ENCODE peak calls at places on chromosomes 13 and 19, in five cellular contexts. W is RWPE1; Q is HCEC 1CT; I is small intestine; P is stimulated activated CD8-positive, alpha-beta memory T cell treated with anti-CD3 and anti-CD28 coated beads, Interleukin-2, amount 100 ng/mL, for 1 hour. U is an unnamed sample.

GRCh38 chr13:21745307-21745706 is 74.4 kb downstream of the FGF9 start:
- DNase-seq in P (no peak), Q (no peak), W (no peak), I (no peak), U (no peak)

GRCh38 chr13:76663941-76664340 is 222.3 kb downstream of the KCTD12 start:
- DNase-seq in P (no peak), Q (no peak), I (no peak), W (no peak), U (no peak)

GRCh38 chr13:50428183-50428877 is 413.1 kb downstream of the KCNRG start:
- DNase-seq in I (no peak), Q (no peak), W (no peak), P (no peak), U (no peak)

GRCh38 chr19:44552324-44552723 is 22.8 kb upstream of the CEACAM20 start:
- DNase-seq in Q (peak), P (no peak), W (no peak), I (peak), U (peak)

GRCh38 chr13:97535619-97536018 is 101.7 kb downstream of the RAP2A start:
- DNase-seq in Q (peak), W (peak), P (no peak), I (no peak), U (no peak)

GRCh38 chr13:98976338-98976737 is 1.5 kb downstream of the DOCK9 start:
- DNase-seq in P (no peak), I (no peak), Q (peak), W (no peak), U (no peak)

GRCh38 chr13:98653471-98653985 is 76.6 kb upstream of the STK24 start:
- DNase-seq in P (peak), Q (peak), I (peak), W (peak), U (peak)

GRCh38 chr13:52779028-52779612 is 39.5 kb upstream of the CNMD start:
- DNase-seq in Q (no peak), W (no peak), P (no peak), I (no peak), U (no peak)

GRCh38 chr13:111122631-111123030 is 7.5 kb downstream of the ARHGEF7 start:
- DNase-seq in P (no peak), Q (no peak), I (no peak), W (no peak), U (no peak)

GRCh38 chr13:41622545-41623429 is 165.4 kb downstream of the RGCC start:
- DNase-seq in Q (peak), P (no peak), I (no peak), W (peak), U (no peak)

GRCh38 chr13:30047154-30047874 is 196.9 kb upstream of the UBL3 start:
- DNase-seq in Q (no peak), P (no peak), W (no peak), I (peak), U (no peak)

GRCh38 chr19:50044922-50045321 is 19.1 kb downstream of the ZNF473 start:
- DNase-seq in I (no peak), Q (no peak), W (no peak), P (no peak), U (no peak)

GRCh38 chr19:5131031-5131865 is 162.3 kb downstream of the KDM4B start:
- DNase-seq in I (no peak), Q (no peak), W (no peak), P (no peak), U (no peak)

GRCh38 chr13:99415014-99415650 is 86.1 kb upstream of the TM9SF2 start:
- DNase-seq in P (no peak), I (no peak), W (no peak), Q (no peak), U (no peak)

GRCh38 chr13:94020833-94021232 is 458.6 kb downstream of the DCT start:
- DNase-seq in Q (peak), I (no peak), P (no peak), W (peak), U (no peak)

GRCh38 chr19:5829567-5830315 is 9.8 kb downstream of the FUT6 start:
- DNase-seq in P (no peak), I (no peak), Q (no peak), W (no peak), U (no peak)

GRCh38 chr19:38057954-38058690 is 151.1 kb downstream of the SIPA1L3 start:
- DNase-seq in W (no peak), Q (no peak), P (no peak), I (peak), U (peak)

GRCh38 chr19:45913874-45914830 is at the start of gene NANOS2:
- DNase-seq in Q (no peak), I (no peak), W (no peak), P (no peak), U (no peak)

GRCh38 chr13:67018775-67019174 is 211.4 kb downstream of the PCDH9 start:
- DNase-seq in W (no peak), Q (no peak), P (no peak), I (no peak), U (no peak)

GRCh38 chr19:44912854-44913253 is 1.6 kb upstream of the APOC1 start:
- DNase-seq in Q (no peak), W (no peak), I (no peak), P (no peak), U (no peak)

GRCh38 chr13:36430247-36431203 is 1.8 kb upstream of the CCNA1 start:
- DNase-seq in Q (no peak), I (no peak), W (no peak), P (no peak), U (no peak)

GRCh38 chr13:110388141-110388943 is 81.3 kb downstream of the COL4A2 start:
- DNase-seq in P (no peak), Q (peak), I (no peak), W (no peak), U (no peak)

GRCh38 chr19:43570174-43570791 is 5.0 kb downstream of the XRCC1 start:
- DNase-seq in Q (no peak), P (no peak), W (peak), I (no peak), U (no peak)

GRCh38 chr13:92573467-92574057 is 653.0 kb upstream of the GPC6 start:
- DNase-seq in I (peak), Q (peak), P (no peak), W (no peak), U (peak)

GRCh38 chr19:47427241-47428176 is 8.2 kb upstream of the MEIS3 start:
- DNase-seq in W (peak), P (peak), I (peak), Q (peak), U (peak)

GRCh38 chr13:59318320-59318930 is 845.3 kb downstream of the DIAPH3 start:
- DNase-seq in W (peak), Q (peak), P (no peak), I (peak), U (peak)

GRCh38 chr19:38497907-38498306 is 64.4 kb downstream of the RYR1 start:
- DNase-seq in P (no peak), Q (no peak), W (no peak), I (no peak), U (no peak)

GRCh38 chr13:78468546-78469060 is 134.7 kb downstream of the POU4F1 start:
- DNase-seq in I (no peak), P (no peak), Q (no peak), W (no peak), U (no peak)

GRCh38 chr13:97978661-97979450 is 25.4 kb downstream of the IPO5 start:
- DNase-seq in I (no peak), Q (peak), W (no peak), P (no peak), U (no peak)

GRCh38 chr19:50514346-50515167 is 844 bp upstream of the ASPDH start:
- DNase-seq in P (no peak), Q (no peak), W (no peak), I (no peak), U (no peak)

GRCh38 chr19:34468400-34468799 is 13.2 kb upstream of the WTIP start:
- DNase-seq in P (no peak), W (no peak), I (no peak), Q (no peak), U (no peak)

GRCh38 chr19:29088761-29089160 is 124.2 kb downstream of the UQCRFS1 start:
- DNase-seq in W (no peak), Q (no peak), I (no peak), P (no peak), U (no peak)

GRCh38 chr13:93577105-93577504 is 350.5 kb downstream of the GPC6 start:
- DNase-seq in I (no peak), P (no peak), Q (no peak), W (no peak), U (no peak)

U was measured in A549.